ENCODE peak calls at places on chromosomes 6 and 20, in four cellular contexts. Q is activated T-helper 1 cell treated with anti-CD3 and anti-CD28 coated beads, Interleukin-2, amount 50 U/mL, for 16 hours; O is NCI-H446 treated with DMSO at 0.1 percent for 48 hours; X is NCI-H2029 treated with DMSO at 0.1 percent for 48 hours. T is an unnamed sample.

GRCh38 chr20:56440346-56441007 is 27.9 kb upstream of the RTF2 start:
- DNase-seq in Q (no peak), X (no peak), O (no peak), T (no peak)

GRCh38 chr20:38134427-38135281 is 30.4 kb downstream of the TGM2 start:
- DNase-seq in X (no peak), Q (no peak), O (no peak), T (no peak)

GRCh38 chr6:11263185-11263817 is 30.8 kb upstream of the NEDD9 start:
- DNase-seq in X (peak; percentile 83), O (peak; percentile 29), Q (no peak), T (peak; percentile 92)

GRCh38 chr20:61117725-61118124 is 134.3 kb upstream of the CDH4 start:
- DNase-seq in O (no peak), X (no peak), Q (no peak), T (no peak)

GRCh38 chr6:167150815-167151557 is 6.8 kb downstream of the GPR31 start:
- DNase-seq in Q (no peak), O (no peak), X (no peak), T (no peak)

GRCh38 chr6:100464910-100465700 is at the start of gene SIM1:
- DNase-seq in O (no peak), X (no peak), Q (no peak), T (no peak)

GRCh38 chr6:24613361-24614047 is 32.5 kb downstream of the KIAA0319 start:
- DNase-seq in Q (no peak), X (no peak), O (no peak), T (no peak)

GRCh38 chr6:115612216-115612615 is 448.5 kb downstream of the FRK start:
- DNase-seq in O (no peak), X (no peak), Q (no peak), T (no peak)